ENCODE peak calls at places on chromosomes 6 and 20, in four cellular contexts. Y, M, X and Q are unnamed samples.

GRCh38 chr20:23943304-23943703 is 45.3 kb downstream of the GGTLC1 start:
- DNase-seq in Y (no peak), M (no peak), X (no peak), Q (no peak)

GRCh38 chr20:2103454-2104153 is 2.0 kb downstream of the STK35 start:
- DNase-seq in Y (no peak), M (peak; percentile 9), X (peak; percentile 44), Q (no peak)

GRCh38 chr6:13413906-13414555 is 73.4 kb downstream of the GFOD1 start:
- DNase-seq in Y (no peak), M (no peak), X (peak; percentile 54), Q (no peak)

GRCh38 chr6:12931639-12932038 is 215.1 kb downstream of the PHACTR1 start:
- DNase-seq in Y (no peak), M (no peak), X (no peak), Q (no peak)

GRCh38 chr6:111657146-111657545 is 51.5 kb upstream of the TRAF3IP2 start:
- DNase-seq in Y (no peak), M (no peak), X (no peak), Q (peak; percentile 75)

GRCh38 chr6:142726616-142727015 is 218.4 kb downstream of the HIVEP2 start:
- DNase-seq in Y (no peak), M (peak; percentile 10), X (no peak), Q (no peak)

GRCh38 chr20:9200196-9200595 is 131.3 kb downstream of the PLCB4 start:
- DNase-seq in Y (no peak), M (no peak), X (no peak), Q (no peak)

GRCh38 chr20:60224914-60225313 is 266.7 kb downstream of the CDH26 start:
- DNase-seq in Y (no peak), M (peak; percentile 23), X (peak; percentile 52), Q (peak; percentile 33)

GRCh38 chr20:20824924-20825584 is 112.6 kb upstream of the RALGAPA2 start:
- DNase-seq in Y (no peak), M (peak; percentile 77), X (peak; percentile 56), Q (peak; percentile 55)

GRCh38 chr20:49948809-49949507 is 12.8 kb downstream of the RNF114 start:
- DNase-seq in Y (no peak), M (no peak), X (no peak), Q (peak; percentile 56)
- H3K4me2 ChIP-seq in Y (no peak overlapping the region), M (no peak overlapping the region), X (peak overlapping the region; percentile 41), Q (no peak overlapping the region)

GRCh38 chr20:53608071-53608455 is 14.4 kb upstream of the ZNF217 start:
- DNase-seq in Y (no peak), M (no peak), X (no peak), Q (no peak)
- TF ChIP-seq CTCF in Y (no peak), M (no peak), X (no peak), Q (no peak)

GRCh38 chr6:87103977-87104601 is 9.2 kb upstream of the CGA start:
- DNase-seq in Y (no peak), M (no peak), X (no peak), Q (no peak)
- TF ChIP-seq EZH2phosphoT487 in Y (no peak), M (no peak), X (no peak), Q (no peak)

GRCh38 chr6:159894991-159895390 is 4.2 kb downstream of the MAS1 start:
- DNase-seq in Y (no peak), M (no peak), X (no peak), Q (no peak)

GRCh38 chr6:159898519-159898918 is 7.7 kb downstream of the MAS1 start:
- DNase-seq in Y (no peak), M (no peak), X (no peak), Q (no peak)

GRCh38 chr6:159904497-159904911 is 13.7 kb downstream of the MAS1 start:
- DNase-seq in Y (no peak), M (no peak), X (no peak), Q (no peak)

GRCh38 chr6:159897603-159898002 is 6.8 kb downstream of the MAS1 start:
- DNase-seq in Y (no peak), M (no peak), X (no peak), Q (no peak)

GRCh38 chr6:159899994-159900745 is 9.4 kb downstream of the MAS1 start:
- DNase-seq in Y (no peak), M (no peak), X (no peak), Q (peak; percentile 89)
- H3K4me2 ChIP-seq in Y (no peak overlapping the region), M (no peak overlapping the region), X (peak overlapping the region; percentile 23), Q (peak overlapping the region; percentile 79)